ENCODE peak calls at places on chromosomes 13 and 19, in four cellular contexts. B is mesenchymal stem cell, L is fibroblast of lung, I is neuronal stem cell. M is an unnamed sample.

GRCh38 chr19:15025237-15025636 is 24.0 kb upstream of the CASP14 start:
- DNase-seq in B (no peak), L (no peak), I (no peak), M (no peak)

GRCh38 chr13:77969299-77969698 is 50.7 kb upstream of the EDNRB start:
- DNase-seq in B (no peak), L (no peak), I (no peak), M (no peak)

GRCh38 chr19:23597661-23598060 is 89.4 kb downstream of the ZNF675 start:
- DNase-seq in B (no peak), L (no peak), I (no peak), M (no peak)

GRCh38 chr13:25733061-25733491 is 318.7 kb downstream of the SHISA2 start:
- DNase-seq in B (no peak), L (no peak), I (no peak), M (no peak)

GRCh38 chr13:36148436-36148835 is 17.3 kb upstream of the DCLK1 start:
- DNase-seq in B (no peak), L (no peak), I (no peak), M (peak; percentile 38)

GRCh38 chr19:54133312-54133956 is 4.1 kb upstream of the CNOT3 start:
- DNase-seq in B (peak; percentile 67), L (no peak), I (peak; percentile 83), M (no peak)

GRCh38 chr19:32168606-32169005 is 176.8 kb upstream of the ZNF507 start:
- DNase-seq in B (no peak), L (no peak), I (no peak), M (no peak)

GRCh38 chr13:39603424-39603947 is 493 bp upstream of the LHFPL6 start:
- DNase-seq in B (peak; percentile 78), L (peak; percentile 23), I (no peak), M (no peak)

GRCh38 chr19:2478324-2478755 is 2.4 kb downstream of the GADD45B start:
- DNase-seq in B (peak; percentile 89), L (peak; percentile 84), I (no peak), M (peak; percentile 88)
- H3K9ac ChIP-seq in B (peak overlapping the region; percentile 92), L (peak overlapping the region; percentile 33), I (peak overlapping the region; percentile 70), M (peak overlapping the region; percentile 96)

DNA sequence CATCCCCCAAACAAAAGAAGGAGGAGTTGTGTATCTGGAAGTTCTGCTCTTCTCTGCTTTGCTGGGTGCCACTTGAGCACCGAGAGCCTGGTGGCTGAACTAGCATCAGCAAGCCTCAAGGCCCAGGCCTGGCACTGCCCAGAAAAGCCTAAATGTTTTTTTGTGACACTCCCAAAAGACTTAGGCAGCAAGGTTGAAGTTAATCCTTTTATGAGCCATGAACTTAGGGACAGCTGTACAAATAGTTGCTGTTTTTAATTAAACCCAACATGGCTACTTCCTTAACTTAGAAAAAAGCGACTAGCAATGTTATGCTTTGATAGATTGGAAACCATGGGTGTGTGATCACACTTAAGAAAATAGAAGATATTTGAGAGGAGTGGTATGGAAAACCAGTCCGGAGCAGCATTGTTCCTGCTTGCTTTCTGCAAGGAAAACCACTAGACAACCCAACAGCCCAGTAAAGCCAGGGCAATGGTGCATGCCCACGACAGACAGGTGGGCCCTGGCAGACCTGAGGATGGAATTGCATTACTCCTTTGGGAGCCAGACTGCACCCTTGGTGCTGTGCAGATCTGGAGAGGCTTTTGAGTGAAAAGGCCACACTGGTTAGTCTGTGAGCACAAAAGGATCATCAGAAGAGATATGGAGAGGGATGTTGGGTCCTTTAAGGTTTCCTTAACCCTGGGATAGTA is 836 bp upstream of the DLEU7 start:
- DNase-seq in B (no peak), L (no peak), I (no peak), M (no peak)
- H3K4me3 ChIP-seq in B (no peak overlapping the region), L (no peak overlapping the region), I (no peak overlapping the region), M (no peak overlapping the region)

GRCh38 chr19:36819130-36819630 is 19.0 kb downstream of the ZNF790 start:
- DNase-seq in B (peak; percentile 6), L (peak; percentile 9), I (no peak), M (no peak)

GRCh38 chr19:36821758-36822157 is 16.4 kb downstream of the ZNF790 start:
- DNase-seq in B (no peak), L (no peak), I (no peak), M (no peak)
- H3K36me3 ChIP-seq in B (peaks cover 37% of the 10 kb centered on the region), L (no peaks in the 10 kb centered on the region), I (peaks cover 78% of the 10 kb centered on the region), M (peaks cover 90% of the 10 kb centered on the region)

GRCh38 chr19:38277969-38278680 is 13.8 kb downstream of the SPINT2 start:
- DNase-seq in B (peak; percentile 43), L (peak; percentile 65), I (no peak), M (no peak)
- H3K9ac ChIP-seq in B (peak overlapping the region; percentile 9), L (no peak overlapping the region), I (no peak overlapping the region), M (peak overlapping the region; percentile 76)

GRCh38 chr19:10339977-10340376 is 553 bp upstream of the ICAM3 start:
- DNase-seq in B (no peak), L (no peak), I (no peak), M (no peak)
- H3K4me3 ChIP-seq in B (no peak overlapping the region), L (no peak overlapping the region), I (no peak overlapping the region), M (no peak overlapping the region)

GRCh38 chr13:110698689-110699088 is 7.2 kb downstream of the CARS2 start:
- DNase-seq in B (no peak), L (no peak), I (no peak), M (no peak)
- H3K36me3 ChIP-seq in B (peaks cover 39% of the 10 kb centered on the region), L (peaks cover 8% of the 10 kb centered on the region), I (peaks cover 90% of the 10 kb centered on the region), M (peaks cover 73% of the 10 kb centered on the region)

GRCh38 chr19:52901842-52902241 is 4.4 kb upstream of the ZNF320 start:
- DNase-seq in B (no peak), L (no peak), I (no peak), M (no peak)
- H3K9ac ChIP-seq in B (no peak overlapping the region), L (no peak overlapping the region), I (no peak overlapping the region), M (no peak overlapping the region)

DNA sequence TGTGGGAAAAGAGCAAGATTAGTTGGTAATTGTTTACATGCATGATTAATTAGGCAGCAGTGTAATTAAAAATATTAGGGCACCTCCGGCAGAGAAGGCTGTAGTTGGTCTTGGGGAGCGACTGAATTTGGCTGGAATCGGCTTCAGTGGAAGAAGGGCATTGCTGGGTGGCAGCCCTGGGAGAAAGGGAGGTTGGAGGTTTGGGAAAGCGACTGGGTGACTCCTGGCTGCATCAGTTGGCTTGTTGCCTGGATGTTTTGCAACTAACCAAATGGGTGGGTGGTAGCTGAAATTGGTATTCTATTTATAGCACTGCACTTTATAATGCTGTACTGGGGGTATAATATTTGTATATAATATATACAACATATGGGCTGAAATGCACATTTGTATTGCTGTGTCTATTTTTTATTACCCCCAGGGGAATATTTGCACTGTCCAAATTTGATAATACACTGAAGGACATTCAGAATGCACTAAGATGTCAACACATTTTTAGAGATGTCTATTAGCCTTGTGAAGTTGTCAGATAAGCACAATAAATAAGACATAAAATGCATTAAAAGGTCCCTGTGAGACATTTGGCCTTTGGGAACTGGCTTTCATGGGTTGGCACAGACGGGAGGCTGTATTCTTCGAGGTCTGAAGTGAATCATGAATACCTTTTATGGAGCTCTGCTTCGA is 1.7 kb downstream of the B3GLCT start:
- DNase-seq in B (peak; percentile 25), L (peak; percentile 47), I (no peak), M (peak; percentile 74)
- H3K4me3 ChIP-seq in B (peak overlapping the region; percentile 83), L (peak overlapping the region; percentile 72), I (no peak overlapping the region), M (peak overlapping the region; percentile 83)

DNA sequence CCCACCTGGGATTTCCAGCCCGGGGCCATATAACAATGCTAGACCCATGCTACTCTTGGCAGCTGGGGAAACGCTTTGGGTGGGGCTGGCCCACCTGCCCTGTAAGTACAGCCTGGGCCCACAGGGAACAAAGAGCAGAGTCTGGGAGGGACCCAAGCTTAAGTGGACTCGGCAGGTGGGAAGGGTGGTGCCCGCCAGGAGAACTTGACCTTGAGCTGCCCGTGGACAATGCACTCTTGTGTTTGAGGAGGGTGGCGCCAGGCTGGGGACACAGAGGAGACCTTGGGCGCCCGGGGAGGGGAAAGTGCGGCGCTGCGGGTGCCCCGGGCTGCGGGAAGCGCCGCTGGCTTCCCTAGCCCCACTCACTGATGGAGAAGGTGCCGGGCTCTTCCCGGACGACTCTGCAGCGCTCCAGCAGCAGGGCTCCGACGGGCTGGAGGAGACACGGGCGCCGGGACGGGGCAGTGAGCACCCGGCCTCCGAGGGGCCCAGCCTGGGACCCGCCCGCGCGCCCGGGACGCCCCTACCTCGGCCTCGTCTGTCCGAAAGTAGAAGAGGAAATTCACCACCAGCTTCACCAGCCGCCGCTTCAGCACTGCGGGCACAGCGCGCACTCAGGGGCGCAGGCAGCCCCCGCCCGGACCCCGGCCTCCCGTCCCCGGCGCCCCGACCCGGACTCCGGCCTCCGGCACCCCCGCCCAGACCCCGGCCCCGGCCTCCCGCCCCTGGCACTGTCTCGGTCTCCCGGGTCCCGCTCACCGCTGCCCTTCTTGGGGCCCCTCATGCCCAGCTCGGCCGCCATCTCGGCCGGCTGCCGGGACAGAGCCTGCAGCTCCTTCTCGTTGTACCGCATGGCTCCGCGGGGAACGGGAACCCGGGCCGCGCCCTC is 489 bp downstream of the PLEKHJ1 start:
- DNase-seq in B (no peak), L (no peak), I (no peak), M (peak; percentile 52)
- H3K36me3 ChIP-seq in B (peaks cover 50% of the 10 kb centered on the region), L (peaks cover 22% of the 10 kb centered on the region), I (peaks cover 61% of the 10 kb centered on the region), M (peaks cover 20% of the 10 kb centered on the region)

M was measured in adipocyte.